ENCODE peak calls at places on chromosome 15, in nine cellular contexts. G, O, A, X, J, Q, N, I and V are unnamed samples. For H3K4me1, the result is how much of the 10 kb centered on the place peaks cover.

GRCh38 chr15:42914728-42915497 is 5.7 kb downstream of the TTBK2 start:
- DNase-seq in G (no peak), O (no peak), A (no peak), X (no peak), J (no peak), Q (no peak), N (no peak), I (no peak), V (no peak)

GRCh38 chr15:31372635-31373091 is 46.0 kb downstream of the KLF13 start:
- DNase-seq in G (no peak), O (peak), A (peak), X (peak), J (peak), Q (peak), N (peak), I (no peak), V (peak)

GRCh38 chr15:76057332-76058000 is 2.3 kb upstream of the TMEM266 start:
- DNase-seq in G (peak), O (peak), A (peak), X (no peak), J (peak), Q (no peak), N (no peak), I (no peak), V (peak)

GRCh38 chr15:80744826-80745225 is 34.3 kb upstream of the CEMIP start:
- DNase-seq in G (no peak), O (peak), A (no peak), X (no peak), J (no peak), Q (no peak), N (no peak), I (no peak), V (no peak)

GRCh38 chr15:49361370-49361769 is 61.7 kb upstream of the FGF7 start:
- DNase-seq in G (no peak), O (no peak), A (no peak), X (no peak), J (no peak), Q (no peak), N (no peak), I (no peak), V (no peak)

GRCh38 chr15:101296418-101297405 is 1.7 kb upstream of the SNRPA1 start:
- DNase-seq in G (no peak), O (no peak), A (no peak), X (no peak), J (no peak), Q (no peak), N (no peak), I (no peak), V (no peak)

GRCh38 chr15:44009056-44009455 is 182.3 kb downstream of the WDR76 start:
- DNase-seq in G (no peak), O (peak), A (no peak), X (no peak), J (peak), Q (no peak), N (no peak), I (no peak), V (no peak)

GRCh38 chr15:99167640-99168039 is 62.8 kb downstream of the SYNM start:
- DNase-seq in G (no peak), O (no peak), A (no peak), X (no peak), J (no peak), Q (no peak), N (no peak), I (no peak), V (no peak)

GRCh38 chr15:29127506-29128430 is 141.9 kb downstream of the NSMCE3 start:
- DNase-seq in G (no peak), O (no peak), A (peak), X (no peak), J (no peak), Q (peak), N (peak), I (no peak), V (no peak)

GRCh38 chr15:98946301-98947255 is 61.0 kb downstream of the PGPEP1L start:
- DNase-seq in G (no peak), O (no peak), A (peak), X (peak), J (no peak), Q (no peak), N (peak), I (no peak), V (no peak)

GRCh38 chr15:39193611-39194010 is 387.3 kb upstream of the THBS1 start:
- DNase-seq in G (no peak), O (no peak), A (no peak), X (no peak), J (no peak), Q (no peak), N (no peak), I (no peak), V (no peak)

GRCh38 chr15:67134577-67135492 is 69.4 kb downstream of the SMAD3 start:
- DNase-seq in G (no peak), O (no peak), A (no peak), X (no peak), J (peak), Q (no peak), N (peak), I (no peak), V (no peak)

GRCh38 chr15:67386947-67387346 is 132.4 kb downstream of the IQCH start:
- DNase-seq in G (no peak), O (no peak), A (no peak), X (no peak), J (no peak), Q (no peak), N (no peak), I (no peak), V (no peak)

GRCh38 chr15:42723068-42723467 is 13.9 kb downstream of the CDAN1 start:
- DNase-seq in G (no peak), O (no peak), A (no peak), X (no peak), J (no peak), Q (no peak), N (no peak), I (no peak), V (peak)

GRCh38 chr15:46636220-46636619 is 1001.4 kb downstream of the SQOR start:
- DNase-seq in G (no peak), O (no peak), A (no peak), X (no peak), J (peak), Q (no peak), N (no peak), I (no peak), V (peak)

GRCh38 chr15:55894406-55894965 is 98.9 kb downstream of the NEDD4 start:
- DNase-seq in G (no peak), O (no peak), A (no peak), X (no peak), J (no peak), Q (no peak), N (no peak), I (no peak), V (no peak)
- H3K4me3 ChIP-seq in G (no peak), O (no peak), A (no peak), X (no peak), J (no peak), Q (no peak), N (no peak), I (peak), V (no peak)

DNA sequence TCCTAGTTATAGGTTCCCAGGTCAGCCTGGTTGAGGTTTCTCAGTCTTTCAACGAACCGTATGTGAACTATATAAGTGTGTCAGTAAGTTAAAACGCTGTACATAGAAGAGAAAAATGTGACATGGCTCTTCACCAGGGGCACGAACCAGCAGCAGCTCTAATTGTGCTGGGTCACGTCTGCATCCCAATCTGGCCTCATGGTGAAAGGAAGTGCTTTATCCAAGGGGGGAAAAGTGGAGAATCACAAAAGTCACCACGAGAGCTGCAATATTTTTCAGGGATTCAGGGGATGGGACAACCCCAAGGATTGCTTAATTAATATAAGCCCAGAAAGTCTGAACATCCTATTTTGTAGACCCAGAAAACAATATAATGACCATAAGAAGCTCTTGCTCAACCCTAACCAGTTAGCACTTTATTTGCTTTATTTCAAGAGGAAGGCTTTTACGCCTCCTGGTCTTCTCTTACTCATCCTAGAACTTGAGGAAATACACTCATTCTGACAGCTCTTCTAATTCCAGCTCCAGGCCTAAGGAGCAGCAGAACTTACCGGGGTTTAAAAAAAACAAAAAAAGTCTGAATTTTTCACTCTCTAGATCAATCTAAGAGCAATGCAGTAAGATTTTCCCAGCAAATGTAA is 16.5 kb downstream of the ANXA2 start:
- DNase-seq in G (no peak), O (peak), A (no peak), X (no peak), J (no peak), Q (no peak), N (no peak), I (no peak), V (no peak)
- H3K4me1 ChIP-seq in G (under half), O (under half), A (under half), X (under half), J (under half), Q (under half), N (under half), I (under half), V (under half)

GRCh38 chr15:62749036-62749435 is 293.5 kb upstream of the TPM1 start:
- DNase-seq in G (no peak), O (no peak), A (no peak), X (no peak), J (no peak), Q (no peak), N (no peak), I (no peak), V (no peak)
- H3K4me3 ChIP-seq in G (no peak), O (no peak), A (no peak), X (no peak), J (no peak), Q (peak), N (no peak), I (no peak), V (no peak)

DNA sequence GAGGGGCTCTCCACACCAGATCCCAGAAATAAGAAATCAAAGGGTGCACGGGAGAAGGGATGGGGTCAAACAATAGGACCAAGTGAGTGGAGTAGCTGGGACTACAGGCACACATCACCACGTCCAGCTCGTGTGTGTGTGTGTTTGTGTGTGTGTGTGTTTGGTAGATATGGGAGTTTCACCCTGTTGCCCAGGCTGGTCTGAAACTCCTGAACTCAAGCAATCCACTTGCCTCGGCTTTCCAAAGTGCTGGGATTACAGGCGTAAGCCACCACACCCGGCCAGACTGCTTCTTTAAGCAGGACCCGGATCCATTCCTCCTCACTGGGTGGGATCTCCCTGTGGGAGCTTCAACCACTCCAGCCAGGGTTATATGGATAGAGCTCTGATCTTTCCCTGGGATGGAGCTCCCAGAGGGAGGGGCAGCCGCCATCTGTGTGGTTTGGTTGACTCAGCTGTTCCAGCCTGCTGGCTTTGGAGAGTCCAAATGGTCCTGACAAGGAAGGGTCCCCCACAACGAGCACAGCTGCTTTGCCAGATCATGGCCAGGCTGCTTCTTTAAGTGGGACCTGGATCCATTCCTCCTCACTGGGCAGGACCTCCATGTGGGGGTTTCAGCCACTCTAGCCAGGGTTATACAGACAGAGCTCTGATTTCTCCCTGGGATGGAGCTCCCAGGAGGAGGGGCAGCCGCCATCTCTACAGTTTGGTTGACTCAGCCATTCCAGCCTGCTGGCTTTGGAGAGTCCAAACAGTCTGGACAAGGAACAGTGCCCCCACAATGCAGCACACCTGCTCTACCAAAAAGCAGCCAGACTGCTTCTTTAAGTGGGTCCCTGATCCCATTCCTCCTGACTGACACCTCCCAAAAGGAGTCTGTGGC is 9.1 kb upstream of the AVEN start:
- DNase-seq in G (no peak), O (peak), A (no peak), X (peak), J (no peak), Q (no peak), N (no peak), I (no peak), V (no peak)
- H3K4me1 ChIP-seq in G (under half), O (under half), A (under half), X (under half), J (under half), Q (under half), N (under half), I (under half), V (under half)

DNA sequence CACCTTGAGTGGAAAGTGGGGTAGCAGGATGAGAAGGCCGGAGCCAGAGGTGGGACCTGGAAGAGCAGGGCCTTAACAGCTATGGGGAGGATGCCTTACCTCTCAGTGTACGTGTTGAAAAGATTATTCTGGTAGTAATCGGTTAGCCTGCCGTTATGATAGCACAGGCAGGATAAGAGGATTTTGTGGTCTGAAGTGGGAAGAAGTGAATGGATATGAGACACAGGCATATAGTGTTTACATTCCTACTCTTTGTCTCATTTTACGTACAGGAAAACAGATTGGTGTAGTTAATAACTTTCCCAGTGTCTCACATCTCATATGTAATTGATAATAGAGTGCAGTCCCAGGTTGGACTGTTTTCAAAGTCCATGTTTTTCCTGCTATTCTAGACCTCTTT is 172.3 kb downstream of the KLHL25 start:
- DNase-seq in G (no peak), O (peak), A (no peak), X (no peak), J (no peak), Q (no peak), N (no peak), I (no peak), V (no peak)
- H3K4me3 ChIP-seq in G (no peak), O (no peak), A (no peak), X (peak), J (no peak), Q (peak), N (peak), I (peak), V (no peak)

DNA sequence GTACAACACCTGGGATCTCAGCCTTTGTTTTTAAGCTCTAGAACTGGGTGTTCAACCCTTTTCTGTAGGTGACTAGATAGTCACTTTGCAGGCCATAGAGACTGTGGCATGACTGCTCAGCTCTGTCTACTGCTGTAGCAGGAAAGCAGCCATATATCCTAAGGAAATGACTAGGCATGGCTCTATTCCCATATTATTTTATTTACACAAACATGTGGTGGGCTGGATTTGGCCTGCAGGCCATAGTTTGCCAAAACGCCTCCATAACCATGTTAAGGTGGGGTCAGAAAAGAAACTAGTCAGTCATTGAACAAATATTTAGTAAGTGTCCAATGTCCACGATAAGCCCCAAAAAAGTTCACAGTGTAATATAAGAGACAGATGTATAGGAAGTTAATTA is 452.6 kb downstream of the MCTP2 start:
- DNase-seq in G (no peak), O (no peak), A (no peak), X (no peak), J (no peak), Q (no peak), N (no peak), I (no peak), V (no peak)
- H3K4me1 ChIP-seq in G (under half), O (under half), A (under half), X (under half), J (under half), Q (under half), N (under half), I (under half), V (under half)

GRCh38 chr15:51781506-51781905 is 30.1 kb downstream of the TMOD2 start:
- DNase-seq in G (no peak), O (no peak), A (no peak), X (no peak), J (no peak), Q (no peak), N (no peak), I (no peak), V (no peak)
- H3K4me3 ChIP-seq in G (no peak), O (no peak), A (no peak), X (no peak), J (no peak), Q (no peak), N (no peak), I (no peak), V (no peak)

GRCh38 chr15:73633991-73634495 is 854 bp upstream of the NPTN start:
- DNase-seq in G (no peak), O (peak), A (no peak), X (no peak), J (peak), Q (no peak), N (no peak), I (no peak), V (no peak)

GRCh38 chr15:73633111-73633990 is at the start of gene NPTN:
- DNase-seq in G (peak), O (peak), A (peak), X (peak), J (peak), Q (peak), N (peak), I (peak), V (peak)

GRCh38 chr15:73630796-73631471 is 2.3 kb downstream of the NPTN start:
- DNase-seq in G (no peak), O (peak), A (no peak), X (no peak), J (peak), Q (no peak), N (no peak), I (no peak), V (no peak)

GRCh38 chr15:73632670-73633058 is 525 bp downstream of the NPTN start:
- DNase-seq in G (no peak), O (no peak), A (no peak), X (no peak), J (no peak), Q (no peak), N (peak), I (no peak), V (peak)

GRCh38 chr15:73631915-73632669 is 1.1 kb downstream of the NPTN start:
- DNase-seq in G (peak), O (peak), A (peak), X (peak), J (peak), Q (no peak), N (peak), I (no peak), V (peak)
- H3K4me1 ChIP-seq in G (half or more), O (under half), A (half or more), X (under half), J (under half), Q (under half), N (under half), I (under half), V (under half)

GRCh38 chr15:90660195-90660995 is 56.8 kb upstream of the BLM start:
- DNase-seq in G (peak), O (peak), A (peak), X (peak), J (peak), Q (peak), N (peak), I (peak), V (peak)
- H3K4me3 ChIP-seq in G (no peak), O (no peak), A (no peak), X (no peak), J (no peak), Q (no peak), N (no peak), I (peak), V (no peak)